ENCODE peak calls at places on chromosomes 6 and 20, in ten cellular contexts. One of them, this sample, is unnamed.

GRCh38 chr20:7490288-7490687 is 450.0 kb downstream of the HAO1 start:
- DNase-seq in aorta: no peak
- DNase-seq in ELF-1: no peak
- DNase-seq in memory B cell: no peak
- DNase-seq in Calu3: no peak
- DNase-seq in tibial nerve: no peak
- DNase-seq in NCI-H1436: no peak
- DNase-seq in HEK293T: no peak
- DNase-seq in coronary artery: no peak
- DNase-seq in activated T-helper 1 cell treated with anti-CD3 and anti-CD28 coated beads, Interleukin-12 subunit alpha, Interleukin-12 subunit beta, Interleukin-2, Interleukin-4 antibody, amounts not matched to agents 30 ng/mL and 10 ng/mL and 1 ng/mL, durations not matched to agents 14 hours and 24 hours and 36 hours: no peak
- DNase-seq in this sample: no peak

GRCh38 chr6:19723533-19723932 is 113.6 kb upstream of the ID4 start:
- DNase-seq in aorta: no peak
- DNase-seq in ELF-1: no peak
- DNase-seq in memory B cell: no peak
- DNase-seq in Calu3: no peak
- DNase-seq in tibial nerve: no peak
- DNase-seq in NCI-H1436: no peak
- DNase-seq in HEK293T: no peak
- DNase-seq in coronary artery: no peak
- DNase-seq in activated T-helper 1 cell treated with anti-CD3 and anti-CD28 coated beads, Interleukin-12 subunit alpha, Interleukin-12 subunit beta, Interleukin-2, Interleukin-4 antibody, amounts not matched to agents 30 ng/mL and 10 ng/mL and 1 ng/mL, durations not matched to agents 14 hours and 24 hours and 36 hours: no peak
- DNase-seq in this sample: no peak

GRCh38 chr20:7728373-7728772 is 211.9 kb downstream of the HAO1 start:
- DNase-seq in aorta: no peak
- DNase-seq in ELF-1: no peak
- DNase-seq in memory B cell: no peak
- DNase-seq in Calu3: no peak
- DNase-seq in tibial nerve: no peak
- DNase-seq in NCI-H1436: no peak
- DNase-seq in HEK293T: no peak
- DNase-seq in coronary artery: no peak
- DNase-seq in activated T-helper 1 cell treated with anti-CD3 and anti-CD28 coated beads, Interleukin-12 subunit alpha, Interleukin-12 subunit beta, Interleukin-2, Interleukin-4 antibody, amounts not matched to agents 30 ng/mL and 10 ng/mL and 1 ng/mL, durations not matched to agents 14 hours and 24 hours and 36 hours: no peak
- DNase-seq in this sample: no peak

GRCh38 chr6:104109806-104110205 is 749.9 kb downstream of the HACE1 start:
- DNase-seq in aorta: no peak
- DNase-seq in ELF-1: no peak
- DNase-seq in memory B cell: no peak
- DNase-seq in Calu3: no peak
- DNase-seq in tibial nerve: no peak
- DNase-seq in NCI-H1436: no peak
- DNase-seq in HEK293T: no peak
- DNase-seq in coronary artery: no peak
- DNase-seq in activated T-helper 1 cell treated with anti-CD3 and anti-CD28 coated beads, Interleukin-12 subunit alpha, Interleukin-12 subunit beta, Interleukin-2, Interleukin-4 antibody, amounts not matched to agents 30 ng/mL and 10 ng/mL and 1 ng/mL, durations not matched to agents 14 hours and 24 hours and 36 hours: no peak
- DNase-seq in this sample: no peak

GRCh38 chr20:3515379-3516175 is 44.8 kb downstream of the ATRN start:
- DNase-seq in aorta: no peak
- DNase-seq in ELF-1: no peak
- DNase-seq in memory B cell: no peak
- DNase-seq in Calu3: no peak
- DNase-seq in tibial nerve: no peak
- DNase-seq in NCI-H1436: no peak
- DNase-seq in HEK293T: no peak
- DNase-seq in coronary artery: no peak
- DNase-seq in activated T-helper 1 cell treated with anti-CD3 and anti-CD28 coated beads, Interleukin-12 subunit alpha, Interleukin-12 subunit beta, Interleukin-2, Interleukin-4 antibody, amounts not matched to agents 30 ng/mL and 10 ng/mL and 1 ng/mL, durations not matched to agents 14 hours and 24 hours and 36 hours: no peak
- DNase-seq in this sample: no peak

GRCh38 chr20:2314759-2315439 is 19.1 kb downstream of the TGM3 start:
- DNase-seq in aorta: peak; percentile 69
- DNase-seq in ELF-1: peak; percentile 79
- DNase-seq in memory B cell: no peak
- DNase-seq in Calu3: no peak
- DNase-seq in tibial nerve: peak; percentile 45
- DNase-seq in NCI-H1436: no peak
- DNase-seq in HEK293T: no peak
- DNase-seq in coronary artery: no peak
- DNase-seq in activated T-helper 1 cell treated with anti-CD3 and anti-CD28 coated beads, Interleukin-12 subunit alpha, Interleukin-12 subunit beta, Interleukin-2, Interleukin-4 antibody, amounts not matched to agents 30 ng/mL and 10 ng/mL and 1 ng/mL, durations not matched to agents 14 hours and 24 hours and 36 hours: no peak
- DNase-seq in this sample: no peak

GRCh38 chr6:155340464-155341129 is 26.3 kb upstream of the TFB1M start:
- DNase-seq in aorta: no peak
- DNase-seq in ELF-1: peak; percentile 32
- DNase-seq in memory B cell: no peak
- DNase-seq in Calu3: peak; percentile 23
- DNase-seq in tibial nerve: no peak
- DNase-seq in NCI-H1436: no peak
- DNase-seq in HEK293T: no peak
- DNase-seq in coronary artery: no peak
- DNase-seq in activated T-helper 1 cell treated with anti-CD3 and anti-CD28 coated beads, Interleukin-12 subunit alpha, Interleukin-12 subunit beta, Interleukin-2, Interleukin-4 antibody, amounts not matched to agents 30 ng/mL and 10 ng/mL and 1 ng/mL, durations not matched to agents 14 hours and 24 hours and 36 hours: no peak
- DNase-seq in this sample: no peak

GRCh38 chr6:169078399-169079145 is 175.1 kb downstream of the THBS2 start:
- DNase-seq in aorta: no peak
- DNase-seq in ELF-1: no peak
- DNase-seq in memory B cell: no peak
- DNase-seq in Calu3: no peak
- DNase-seq in tibial nerve: no peak
- DNase-seq in NCI-H1436: no peak
- DNase-seq in HEK293T: no peak
- DNase-seq in coronary artery: peak; percentile 58
- DNase-seq in activated T-helper 1 cell treated with anti-CD3 and anti-CD28 coated beads, Interleukin-12 subunit alpha, Interleukin-12 subunit beta, Interleukin-2, Interleukin-4 antibody, amounts not matched to agents 30 ng/mL and 10 ng/mL and 1 ng/mL, durations not matched to agents 14 hours and 24 hours and 36 hours: no peak
- DNase-seq in this sample: no peak

GRCh38 chr6:4256969-4257368 is 121.6 kb upstream of the ECI2 start:
- DNase-seq in aorta: no peak
- DNase-seq in ELF-1: no peak
- DNase-seq in memory B cell: no peak
- DNase-seq in Calu3: no peak
- DNase-seq in tibial nerve: no peak
- DNase-seq in NCI-H1436: no peak
- DNase-seq in HEK293T: no peak
- DNase-seq in coronary artery: no peak
- DNase-seq in activated T-helper 1 cell treated with anti-CD3 and anti-CD28 coated beads, Interleukin-12 subunit alpha, Interleukin-12 subunit beta, Interleukin-2, Interleukin-4 antibody, amounts not matched to agents 30 ng/mL and 10 ng/mL and 1 ng/mL, durations not matched to agents 14 hours and 24 hours and 36 hours: no peak
- DNase-seq in this sample: no peak

GRCh38 chr6:7675353-7675945 is 50.5 kb upstream of the BMP6 start:
- DNase-seq in aorta: no peak
- DNase-seq in ELF-1: no peak
- DNase-seq in memory B cell: no peak
- DNase-seq in Calu3: no peak
- DNase-seq in tibial nerve: no peak
- DNase-seq in NCI-H1436: no peak
- DNase-seq in HEK293T: no peak
- DNase-seq in coronary artery: no peak
- DNase-seq in activated T-helper 1 cell treated with anti-CD3 and anti-CD28 coated beads, Interleukin-12 subunit alpha, Interleukin-12 subunit beta, Interleukin-2, Interleukin-4 antibody, amounts not matched to agents 30 ng/mL and 10 ng/mL and 1 ng/mL, durations not matched to agents 14 hours and 24 hours and 36 hours: no peak
- DNase-seq in this sample: no peak

GRCh38 chr6:15593798-15594197 is 69.0 kb downstream of the DTNBP1 start:
- DNase-seq in aorta: no peak
- DNase-seq in ELF-1: no peak
- DNase-seq in memory B cell: no peak
- DNase-seq in Calu3: no peak
- DNase-seq in tibial nerve: peak; percentile 43
- DNase-seq in NCI-H1436: no peak
- DNase-seq in HEK293T: no peak
- DNase-seq in coronary artery: no peak
- DNase-seq in activated T-helper 1 cell treated with anti-CD3 and anti-CD28 coated beads, Interleukin-12 subunit alpha, Interleukin-12 subunit beta, Interleukin-2, Interleukin-4 antibody, amounts not matched to agents 30 ng/mL and 10 ng/mL and 1 ng/mL, durations not matched to agents 14 hours and 24 hours and 36 hours: no peak
- DNase-seq in this sample: no peak

GRCh38 chr6:105482227-105482839 is 79.5 kb upstream of the PREP start:
- DNase-seq in aorta: peak; percentile 61
- DNase-seq in ELF-1: no peak
- DNase-seq in memory B cell: no peak
- DNase-seq in Calu3: no peak
- DNase-seq in tibial nerve: peak; percentile 48
- DNase-seq in NCI-H1436: no peak
- DNase-seq in HEK293T: no peak
- DNase-seq in coronary artery: no peak
- DNase-seq in activated T-helper 1 cell treated with anti-CD3 and anti-CD28 coated beads, Interleukin-12 subunit alpha, Interleukin-12 subunit beta, Interleukin-2, Interleukin-4 antibody, amounts not matched to agents 30 ng/mL and 10 ng/mL and 1 ng/mL, durations not matched to agents 14 hours and 24 hours and 36 hours: no peak
- DNase-seq in this sample: no peak

GRCh38 chr20:17568972-17569471 is 853 bp upstream of the DSTN start:
- DNase-seq in aorta: peak; percentile 95
- DNase-seq in ELF-1: peak; percentile 92
- DNase-seq in memory B cell: no peak
- DNase-seq in Calu3: peak; percentile 71
- DNase-seq in tibial nerve: peak; percentile 77
- DNase-seq in NCI-H1436: peak; percentile 3
- DNase-seq in HEK293T: peak; percentile 67
- DNase-seq in coronary artery: peak; percentile 99
- DNase-seq in activated T-helper 1 cell treated with anti-CD3 and anti-CD28 coated beads, Interleukin-12 subunit alpha, Interleukin-12 subunit beta, Interleukin-2, Interleukin-4 antibody, amounts not matched to agents 30 ng/mL and 10 ng/mL and 1 ng/mL, durations not matched to agents 14 hours and 24 hours and 36 hours: peak; percentile 6
- DNase-seq in this sample: peak; percentile 10

GRCh38 chr6:47484616-47485015 is 7.0 kb downstream of the CD2AP start:
- DNase-seq in aorta: no peak
- DNase-seq in ELF-1: no peak
- DNase-seq in memory B cell: no peak
- DNase-seq in Calu3: no peak
- DNase-seq in tibial nerve: no peak
- DNase-seq in NCI-H1436: no peak
- DNase-seq in HEK293T: no peak
- DNase-seq in coronary artery: no peak
- DNase-seq in activated T-helper 1 cell treated with anti-CD3 and anti-CD28 coated beads, Interleukin-12 subunit alpha, Interleukin-12 subunit beta, Interleukin-2, Interleukin-4 antibody, amounts not matched to agents 30 ng/mL and 10 ng/mL and 1 ng/mL, durations not matched to agents 14 hours and 24 hours and 36 hours: no peak
- DNase-seq in this sample: no peak

GRCh38 chr6:140774080-140774505 is 1358.6 kb upstream of the GJE1 start:
- DNase-seq in aorta: no peak
- DNase-seq in ELF-1: no peak
- DNase-seq in memory B cell: no peak
- DNase-seq in Calu3: peak; percentile 0
- DNase-seq in tibial nerve: no peak
- DNase-seq in NCI-H1436: no peak
- DNase-seq in HEK293T: peak; percentile 9
- DNase-seq in coronary artery: no peak
- DNase-seq in activated T-helper 1 cell treated with anti-CD3 and anti-CD28 coated beads, Interleukin-12 subunit alpha, Interleukin-12 subunit beta, Interleukin-2, Interleukin-4 antibody, amounts not matched to agents 30 ng/mL and 10 ng/mL and 1 ng/mL, durations not matched to agents 14 hours and 24 hours and 36 hours: peak; percentile 6
- DNase-seq in this sample: no peak

GRCh38 chr6:44216677-44217331 is at the start of gene MYMX:
- DNase-seq in aorta: no peak
- DNase-seq in ELF-1: peak; percentile 64
- DNase-seq in memory B cell: no peak
- DNase-seq in Calu3: no peak
- DNase-seq in tibial nerve: no peak
- DNase-seq in NCI-H1436: no peak
- DNase-seq in HEK293T: no peak
- DNase-seq in coronary artery: no peak
- DNase-seq in activated T-helper 1 cell treated with anti-CD3 and anti-CD28 coated beads, Interleukin-12 subunit alpha, Interleukin-12 subunit beta, Interleukin-2, Interleukin-4 antibody, amounts not matched to agents 30 ng/mL and 10 ng/mL and 1 ng/mL, durations not matched to agents 14 hours and 24 hours and 36 hours: no peak
- DNase-seq in this sample: no peak

GRCh38 chr6:83431545-83432165 is 804 bp upstream of the ME1 start:
- DNase-seq in aorta: no peak
- DNase-seq in ELF-1: peak; percentile 35
- DNase-seq in memory B cell: no peak
- DNase-seq in Calu3: no peak
- DNase-seq in tibial nerve: no peak
- DNase-seq in NCI-H1436: no peak
- DNase-seq in HEK293T: no peak
- DNase-seq in coronary artery: no peak
- DNase-seq in activated T-helper 1 cell treated with anti-CD3 and anti-CD28 coated beads, Interleukin-12 subunit alpha, Interleukin-12 subunit beta, Interleukin-2, Interleukin-4 antibody, amounts not matched to agents 30 ng/mL and 10 ng/mL and 1 ng/mL, durations not matched to agents 14 hours and 24 hours and 36 hours: no peak
- DNase-seq in this sample: no peak

GRCh38 chr6:39080246-39080875 is 31.8 kb downstream of the GLP1R start:
- DNase-seq in aorta: no peak
- DNase-seq in ELF-1: no peak
- DNase-seq in memory B cell: no peak
- DNase-seq in Calu3: no peak
- DNase-seq in tibial nerve: no peak
- DNase-seq in NCI-H1436: no peak
- DNase-seq in HEK293T: no peak
- DNase-seq in coronary artery: peak; percentile 61
- DNase-seq in activated T-helper 1 cell treated with anti-CD3 and anti-CD28 coated beads, Interleukin-12 subunit alpha, Interleukin-12 subunit beta, Interleukin-2, Interleukin-4 antibody, amounts not matched to agents 30 ng/mL and 10 ng/mL and 1 ng/mL, durations not matched to agents 14 hours and 24 hours and 36 hours: no peak
- DNase-seq in this sample: no peak